ENCODE peak calls at places on chromosomes 13 and 19, in six cellular contexts. Y, W, V, G, I and X are unnamed samples.

GRCh38 chr13:30739646-30740642 is 4.6 kb downstream of the ALOX5AP start:
- DNase-seq in Y (peak; percentile 90), W (peak; percentile 15), V (peak; percentile 56), G (no peak), I (no peak), X (no peak)

GRCh38 chr19:13097331-13098258 is 5.1 kb downstream of the LYL1 start:
- DNase-seq in Y (no peak), W (no peak), V (peak; percentile 59), G (no peak), I (no peak), X (no peak)

GRCh38 chr19:6126335-6126974 is 9.0 kb upstream of the ACSBG2 start:
- DNase-seq in Y (peak; percentile 80), W (peak; percentile 16), V (peak; percentile 24), G (peak; percentile 43), I (no peak), X (no peak)

GRCh38 chr13:94537740-94538630 is 58.0 kb downstream of the TGDS start:
- DNase-seq in Y (no peak), W (no peak), V (no peak), G (no peak), I (no peak), X (no peak)

GRCh38 chr13:113207890-113208423 is 512 bp downstream of the PCID2 start:
- DNase-seq in Y (peak; percentile 38), W (peak; percentile 42), V (no peak), G (peak; percentile 54), I (no peak), X (no peak)

GRCh38 chr13:93698016-93698613 is 471.5 kb downstream of the GPC6 start:
- DNase-seq in Y (no peak), W (no peak), V (no peak), G (no peak), I (no peak), X (no peak)

GRCh38 chr19:4730740-4731171 is 7.1 kb upstream of the DPP9 start:
- DNase-seq in Y (peak; percentile 54), W (no peak), V (no peak), G (peak; percentile 58), I (no peak), X (no peak)

GRCh38 chr13:41004875-41005693 is 14.0 kb downstream of the ELF1 start:
- DNase-seq in Y (peak; percentile 89), W (no peak), V (peak; percentile 66), G (no peak), I (no peak), X (no peak)

GRCh38 chr13:50241479-50241878 is 226.2 kb downstream of the KCNRG start:
- DNase-seq in Y (no peak), W (no peak), V (no peak), G (no peak), I (no peak), X (no peak)

GRCh38 chr19:54684537-54684936 is 21.8 kb downstream of the LILRB4 start:
- DNase-seq in Y (peak; percentile 57), W (no peak), V (peak; percentile 25), G (peak; percentile 45), I (no peak), X (no peak)

GRCh38 chr19:19405919-19406877 is 723 bp downstream of the GATAD2A start:
- DNase-seq in Y (peak; percentile 52), W (peak; percentile 56), V (no peak), G (peak; percentile 66), I (no peak), X (no peak)

GRCh38 chr19:16626796-16627193 is 1.2 kb downstream of the MED26 start:
- DNase-seq in Y (no peak), W (no peak), V (no peak), G (no peak), I (no peak), X (no peak)

GRCh38 chr19:14061081-14061749 is 661 bp downstream of the PALM3 start:
- DNase-seq in Y (no peak), W (no peak), V (no peak), G (no peak), I (no peak), X (no peak)

GRCh38 chr13:87280139-87280538 is 391.0 kb upstream of the SLITRK5 start:
- DNase-seq in Y (no peak), W (no peak), V (no peak), G (no peak), I (no peak), X (no peak)

GRCh38 chr13:43905435-43906031 is 25.8 kb downstream of the LACC1 start:
- DNase-seq in Y (peak; percentile 69), W (peak; percentile 60), V (peak; percentile 60), G (peak; percentile 47), I (peak; percentile 76), X (peak; percentile 62)

GRCh38 chr19:44512326-44513298 is 12.3 kb upstream of the ZNF180 start:
- DNase-seq in Y (peak; percentile 19), W (no peak), V (peak; percentile 6), G (peak; percentile 86), I (no peak), X (no peak)

GRCh38 chr13:68234278-68234677 is 1004.1 kb upstream of the PCDH9 start:
- DNase-seq in Y (no peak), W (no peak), V (no peak), G (peak; percentile 11), I (no peak), X (no peak)

GRCh38 chr13:47890146-47890814 is 110.8 kb downstream of the SUCLA2 start:
- DNase-seq in Y (no peak), W (no peak), V (no peak), G (no peak), I (no peak), X (no peak)

GRCh38 chr19:1811942-1812425 is at the start of gene ATP8B3:
- DNase-seq in Y (no peak), W (no peak), V (no peak), G (peak; percentile 99), I (no peak), X (no peak)

GRCh38 chr13:110520431-110521295 is 40.9 kb downstream of the RAB20 start:
- DNase-seq in Y (no peak), W (peak; percentile 83), V (no peak), G (no peak), I (peak; percentile 76), X (peak; percentile 54)

GRCh38 chr13:19782049-19782726 is 557 bp downstream of the PSPC1 start:
- DNase-seq in Y (peak; percentile 66), W (peak; percentile 70), V (no peak), G (peak; percentile 49), I (no peak), X (peak; percentile 17)